ENCODE peak calls at places on chromosomes 6 and 20, in six cellular contexts. G is HCT116, R is GM12878, N is K562, M is H1, Q is SK-N-SH. K is an unnamed sample.

GRCh38 chr20:53643031-53643832 is 49.6 kb upstream of the ZNF217 start:
- DNase-seq in G (peak; percentile 57), R (peak; percentile 92), N (peak; percentile 37), M (no peak), Q (no peak), K (no peak)

GRCh38 chr6:168877821-168878282 is 375.8 kb downstream of the THBS2 start:
- DNase-seq in G (no peak), R (no peak), N (no peak), M (no peak), Q (no peak), K (no peak)

GRCh38 chr20:21703740-21704407 is 1.6 kb upstream of the PAX1 start:
- DNase-seq in G (no peak), R (no peak), N (no peak), M (no peak), Q (no peak), K (no peak)

GRCh38 chr20:32970973-32971300 is 33.3 kb downstream of the SUN5 start:
- DNase-seq in G (no peak), R (no peak), N (no peak), M (peak; percentile 43), Q (no peak), K (no peak)

GRCh38 chr6:109299695-109300564 is 82.3 kb downstream of the CD164 start:
- DNase-seq in G (no peak), R (no peak), N (no peak), M (no peak), Q (no peak), K (no peak)

GRCh38 chr20:33280775-33281174 is 2.2 kb upstream of the BPIFB1 start:
- DNase-seq in G (no peak), R (no peak), N (no peak), M (no peak), Q (no peak), K (no peak)

GRCh38 chr6:158730175-158730907 is 80.5 kb downstream of the SYTL3 start:
- DNase-seq in G (peak; percentile 100), R (no peak), N (no peak), M (peak; percentile 82), Q (no peak), K (no peak)

GRCh38 chr20:41027872-41028358 is 707 bp upstream of the TOP1 start:
- DNase-seq in G (no peak), R (no peak), N (no peak), M (no peak), Q (no peak), K (no peak)

GRCh38 chr6:124131259-124131658 is 327.6 kb downstream of the NKAIN2 start:
- DNase-seq in G (no peak), R (no peak), N (no peak), M (no peak), Q (no peak), K (peak; percentile 22)

GRCh38 chr6:164185342-164185920 is 770.9 kb downstream of the QKI start:
- DNase-seq in G (no peak), R (no peak), N (no peak), M (no peak), Q (no peak), K (no peak)

GRCh38 chr6:39791850-39792500 is at the start of gene DAAM2:
- DNase-seq in G (no peak), R (no peak), N (no peak), M (peak; percentile 75), Q (peak; percentile 81), K (peak; percentile 33)

GRCh38 chr6:43242908-43243648 is at the start of gene TTBK1:
- DNase-seq in G (no peak), R (no peak), N (peak; percentile 78), M (peak; percentile 83), Q (peak; percentile 95), K (no peak)

GRCh38 chr20:7080472-7080871 is 313.0 kb downstream of the BMP2 start:
- DNase-seq in G (no peak), R (no peak), N (no peak), M (no peak), Q (no peak), K (no peak)

GRCh38 chr20:60113024-60113724 is 155.0 kb downstream of the CDH26 start:
- DNase-seq in G (no peak), R (no peak), N (no peak), M (no peak), Q (no peak), K (no peak)

GRCh38 chr20:48619126-48620101 is 208.4 kb downstream of the PREX1 start:
- DNase-seq in G (no peak), R (no peak), N (no peak), M (no peak), Q (peak; percentile 88), K (no peak)

GRCh38 chr6:170067923-170068360 is 222.9 kb downstream of the DLL1 start:
- DNase-seq in G (no peak), R (no peak), N (no peak), M (no peak), Q (no peak), K (no peak)

GRCh38 chr6:42313941-42314570 is 96.4 kb upstream of the MRPS10 start:
- DNase-seq in G (no peak), R (no peak), N (peak; percentile 35), M (no peak), Q (no peak), K (no peak)

GRCh38 chr6:89145962-89146747 is at the start of gene PM20D2:
- DNase-seq in G (peak; percentile 48), R (no peak), N (peak; percentile 68), M (peak; percentile 82), Q (peak; percentile 97), K (no peak)

GRCh38 chr20:58524814-58525213 is 9.6 kb upstream of the APCDD1L start:
- DNase-seq in G (no peak), R (no peak), N (no peak), M (no peak), Q (no peak), K (no peak)

GRCh38 chr6:44333942-44334341 is 8.5 kb upstream of the SPATS1 start:
- DNase-seq in G (no peak), R (no peak), N (no peak), M (no peak), Q (no peak), K (no peak)

GRCh38 chr6:28188111-28188979 is 36.7 kb upstream of the ZSCAN9 start:
- DNase-seq in G (no peak), R (no peak), N (no peak), M (no peak), Q (no peak), K (no peak)

GRCh38 chr6:89067796-89068195 is 12.8 kb upstream of the PNRC1 start:
- DNase-seq in G (no peak), R (no peak), N (no peak), M (no peak), Q (no peak), K (no peak)

GRCh38 chr6:42929928-42930360 is 664 bp downstream of the CNPY3 start:
- DNase-seq in G (no peak), R (peak; percentile 97), N (no peak), M (no peak), Q (peak; percentile 79), K (no peak)

GRCh38 chr6:68333444-68333843 is 301.6 kb upstream of the ADGRB3 start:
- DNase-seq in G (no peak), R (no peak), N (no peak), M (no peak), Q (peak; percentile 1), K (no peak)

GRCh38 chr20:23164176-23164601 is 78.1 kb upstream of the CD93 start:
- DNase-seq in G (no peak), R (no peak), N (no peak), M (peak; percentile 38), Q (no peak), K (no peak)

GRCh38 chr20:37907677-37908397 is 4.9 kb downstream of the VSTM2L start:
- DNase-seq in G (no peak), R (no peak), N (no peak), M (no peak), Q (peak; percentile 85), K (peak; percentile 57)

GRCh38 chr6:37047421-37047931 is 42.0 kb downstream of the FGD2 start:
- DNase-seq in G (no peak), R (no peak), N (no peak), M (no peak), Q (no peak), K (no peak)

GRCh38 chr20:21839982-21840381 is 134.5 kb downstream of the PAX1 start:
- DNase-seq in G (no peak), R (no peak), N (no peak), M (no peak), Q (no peak), K (no peak)

GRCh38 chr20:63529861-63530787 is 7.1 kb downstream of the PTK6 start:
- DNase-seq in G (no peak), R (no peak), N (peak; percentile 39), M (no peak), Q (peak; percentile 35), K (no peak)

GRCh38 chr20:34861386-34862084 is 11.1 kb downstream of the GGT7 start:
- DNase-seq in G (no peak), R (no peak), N (no peak), M (no peak), Q (no peak), K (no peak)
- TF ChIP-seq JUND in G (no peak), R (no peak), N (no peak), M (no peak), Q (no peak), K (no peak)

DNA sequence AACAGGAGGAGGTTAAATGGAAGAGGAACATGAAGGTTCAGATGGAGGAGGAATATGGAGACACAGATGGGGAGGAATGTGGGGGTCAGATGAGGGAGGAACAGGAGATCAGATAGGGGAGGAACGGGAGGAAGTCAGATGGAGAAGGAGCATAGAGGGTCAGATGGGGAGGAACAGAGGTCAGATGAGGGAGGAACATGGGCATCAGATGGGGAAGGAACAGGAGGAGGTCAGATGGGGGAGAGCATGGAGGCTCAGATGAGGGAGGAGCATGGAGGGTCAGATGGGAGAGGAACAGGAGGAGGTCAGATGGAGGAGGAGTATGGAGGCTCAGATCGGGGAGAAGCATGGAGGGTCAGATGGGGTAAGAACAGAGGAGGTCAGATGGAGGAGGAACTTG is 290.6 kb downstream of the BMP7 start:
- DNase-seq in G (no peak), R (no peak), N (no peak), M (no peak), Q (no peak), K (no peak)
- TF ChIP-seq JUND in G (no peak), R (no peak), N (no peak), M (no peak), Q (no peak), K (no peak)

GRCh38 chr6:112911949-112912348 is 564.8 kb downstream of the RFPL4B start:
- DNase-seq in G (no peak), R (no peak), N (no peak), M (no peak), Q (no peak), K (no peak)

GRCh38 chr6:112909781-112910180 is 562.7 kb downstream of the RFPL4B start:
- DNase-seq in G (no peak), R (no peak), N (no peak), M (no peak), Q (no peak), K (peak; percentile 15)

GRCh38 chr6:112906737-112907136 is 559.6 kb downstream of the RFPL4B start:
- DNase-seq in G (no peak), R (no peak), N (no peak), M (no peak), Q (peak; percentile 7), K (peak; percentile 50)

GRCh38 chr6:112912351-112913101 is 565.4 kb downstream of the RFPL4B start:
- DNase-seq in G (no peak), R (no peak), N (no peak), M (no peak), Q (no peak), K (no peak)

GRCh38 chr6:112910256-112910655 is 563.1 kb downstream of the RFPL4B start:
- DNase-seq in G (no peak), R (no peak), N (no peak), M (no peak), Q (no peak), K (no peak)
- TF ChIP-seq JUND in G (no peak), R (no peak), N (no peak), M (no peak), Q (no peak), K (no peak)

GRCh38 chr6:84441456-84441855 is 214.0 kb upstream of the CEP162 start:
- DNase-seq in G (no peak), R (no peak), N (no peak), M (no peak), Q (no peak), K (no peak)
- TF ChIP-seq JUND in G (no peak), R (no peak), N (no peak), M (no peak), Q (no peak), K (no peak)